ENCODE peak calls at places on chromosome 16, in nine cellular contexts. One of them, this sample, is unnamed.

GRCh38 chr16:3112058-3112880 is at the start of gene ZNF205:
- DNase-seq in uterus: peak
- DNase-seq in upper lobe of right lung: peak
- DNase-seq in NCI-H748 treated with DMSO at 0.1 percent for 48 hours: peak
- DNase-seq in adipocyte: peak
- DNase-seq in AG10803: peak
- DNase-seq in activated CD4-positive, CD25-positive, alpha-beta regulatory T cell: no peak
- DNase-seq in keratinocyte: no peak
- DNase-seq in Right ventricle myocardium superior: peak
- DNase-seq in this sample: peak

GRCh38 chr16:30372725-30373124 is 1.9 kb upstream of the MYL11 start:
- DNase-seq in uterus: no peak
- DNase-seq in upper lobe of right lung: peak
- DNase-seq in NCI-H748 treated with DMSO at 0.1 percent for 48 hours: no peak
- DNase-seq in adipocyte: no peak
- DNase-seq in AG10803: no peak
- DNase-seq in activated CD4-positive, CD25-positive, alpha-beta regulatory T cell: no peak
- DNase-seq in keratinocyte: no peak
- DNase-seq in Right ventricle myocardium superior: no peak
- DNase-seq in this sample: no peak

GRCh38 chr16:57284206-57284951 is at the start of gene PLLP:
- DNase-seq in uterus: no peak
- DNase-seq in upper lobe of right lung: peak
- DNase-seq in NCI-H748 treated with DMSO at 0.1 percent for 48 hours: peak
- DNase-seq in adipocyte: peak
- DNase-seq in AG10803: no peak
- DNase-seq in activated CD4-positive, CD25-positive, alpha-beta regulatory T cell: no peak
- DNase-seq in keratinocyte: no peak
- DNase-seq in Right ventricle myocardium superior: no peak
- DNase-seq in this sample: peak

GRCh38 chr16:75304521-75305363 is 53.3 kb upstream of the BCAR1 start:
- DNase-seq in uterus: no peak
- DNase-seq in upper lobe of right lung: no peak
- DNase-seq in NCI-H748 treated with DMSO at 0.1 percent for 48 hours: no peak
- DNase-seq in adipocyte: peak
- DNase-seq in AG10803: peak
- DNase-seq in activated CD4-positive, CD25-positive, alpha-beta regulatory T cell: no peak
- DNase-seq in keratinocyte: peak
- DNase-seq in Right ventricle myocardium superior: peak
- DNase-seq in this sample: no peak

GRCh38 chr16:1527836-1528811 is 5.3 kb upstream of the TMEM204 start:
- DNase-seq in uterus: no peak
- DNase-seq in upper lobe of right lung: no peak
- DNase-seq in NCI-H748 treated with DMSO at 0.1 percent for 48 hours: no peak
- DNase-seq in adipocyte: no peak
- DNase-seq in AG10803: peak
- DNase-seq in activated CD4-positive, CD25-positive, alpha-beta regulatory T cell: no peak
- DNase-seq in keratinocyte: no peak
- DNase-seq in Right ventricle myocardium superior: peak
- DNase-seq in this sample: no peak

GRCh38 chr16:2250652-2251280 is 621 bp downstream of the ECI1 start:
- DNase-seq in uterus: no peak
- DNase-seq in upper lobe of right lung: no peak
- DNase-seq in NCI-H748 treated with DMSO at 0.1 percent for 48 hours: no peak
- DNase-seq in adipocyte: peak
- DNase-seq in AG10803: peak
- DNase-seq in activated CD4-positive, CD25-positive, alpha-beta regulatory T cell: no peak
- DNase-seq in keratinocyte: no peak
- DNase-seq in Right ventricle myocardium superior: no peak
- DNase-seq in this sample: no peak

GRCh38 chr16:63361032-63361624 is 1324.9 kb upstream of the CDH8 start:
- DNase-seq in uterus: no peak
- DNase-seq in upper lobe of right lung: no peak
- DNase-seq in NCI-H748 treated with DMSO at 0.1 percent for 48 hours: peak
- DNase-seq in adipocyte: peak
- DNase-seq in AG10803: peak
- DNase-seq in activated CD4-positive, CD25-positive, alpha-beta regulatory T cell: no peak
- DNase-seq in keratinocyte: peak
- DNase-seq in Right ventricle myocardium superior: no peak
- DNase-seq in this sample: no peak

GRCh38 chr16:11076259-11077018 is 132.1 kb downstream of the CLEC16A start:
- DNase-seq in uterus: no peak
- DNase-seq in upper lobe of right lung: no peak
- DNase-seq in NCI-H748 treated with DMSO at 0.1 percent for 48 hours: no peak
- DNase-seq in adipocyte: no peak
- DNase-seq in AG10803: no peak
- DNase-seq in activated CD4-positive, CD25-positive, alpha-beta regulatory T cell: peak
- DNase-seq in keratinocyte: no peak
- DNase-seq in Right ventricle myocardium superior: no peak
- DNase-seq in this sample: no peak

GRCh38 chr16:4182581-4183257 is 59.2 kb downstream of the SRL start:
- DNase-seq in uterus: no peak
- DNase-seq in upper lobe of right lung: no peak
- DNase-seq in NCI-H748 treated with DMSO at 0.1 percent for 48 hours: no peak
- DNase-seq in adipocyte: no peak
- DNase-seq in AG10803: no peak
- DNase-seq in activated CD4-positive, CD25-positive, alpha-beta regulatory T cell: no peak
- DNase-seq in keratinocyte: no peak
- DNase-seq in Right ventricle myocardium superior: no peak
- DNase-seq in this sample: no peak

GRCh38 chr16:11547517-11547916 is 39.2 kb downstream of the LITAF start:
- DNase-seq in uterus: no peak
- DNase-seq in upper lobe of right lung: no peak
- DNase-seq in NCI-H748 treated with DMSO at 0.1 percent for 48 hours: no peak
- DNase-seq in adipocyte: no peak
- DNase-seq in AG10803: no peak
- DNase-seq in activated CD4-positive, CD25-positive, alpha-beta regulatory T cell: no peak
- DNase-seq in keratinocyte: no peak
- DNase-seq in Right ventricle myocardium superior: no peak
- DNase-seq in this sample: no peak

GRCh38 chr16:89200850-89201466 is 621 bp upstream of the SLC22A31 start:
- DNase-seq in uterus: no peak
- DNase-seq in upper lobe of right lung: peak
- DNase-seq in NCI-H748 treated with DMSO at 0.1 percent for 48 hours: no peak
- DNase-seq in adipocyte: no peak
- DNase-seq in AG10803: no peak
- DNase-seq in activated CD4-positive, CD25-positive, alpha-beta regulatory T cell: no peak
- DNase-seq in keratinocyte: no peak
- DNase-seq in Right ventricle myocardium superior: peak
- DNase-seq in this sample: no peak

GRCh38 chr16:2278956-2279800 is 11.3 kb upstream of the RNPS1 start:
- DNase-seq in uterus: no peak
- DNase-seq in upper lobe of right lung: no peak
- DNase-seq in NCI-H748 treated with DMSO at 0.1 percent for 48 hours: no peak
- DNase-seq in adipocyte: no peak
- DNase-seq in AG10803: no peak
- DNase-seq in activated CD4-positive, CD25-positive, alpha-beta regulatory T cell: no peak
- DNase-seq in keratinocyte: no peak
- DNase-seq in Right ventricle myocardium superior: no peak
- DNase-seq in this sample: no peak

GRCh38 chr16:80656731-80657150 is 115.9 kb downstream of the DYNLRB2 start:
- DNase-seq in uterus: no peak
- DNase-seq in upper lobe of right lung: no peak
- DNase-seq in NCI-H748 treated with DMSO at 0.1 percent for 48 hours: no peak
- DNase-seq in adipocyte: no peak
- DNase-seq in AG10803: peak
- DNase-seq in activated CD4-positive, CD25-positive, alpha-beta regulatory T cell: no peak
- DNase-seq in keratinocyte: no peak
- DNase-seq in Right ventricle myocardium superior: no peak
- DNase-seq in this sample: no peak

GRCh38 chr16:64638804-64639203 is 483.1 kb downstream of the CDH11 start:
- DNase-seq in uterus: no peak
- DNase-seq in upper lobe of right lung: no peak
- DNase-seq in NCI-H748 treated with DMSO at 0.1 percent for 48 hours: no peak
- DNase-seq in adipocyte: no peak
- DNase-seq in AG10803: no peak
- DNase-seq in activated CD4-positive, CD25-positive, alpha-beta regulatory T cell: no peak
- DNase-seq in keratinocyte: no peak
- DNase-seq in Right ventricle myocardium superior: no peak
- DNase-seq in this sample: no peak

GRCh38 chr16:55575621-55576020 is 9.1 kb downstream of the CAPNS2 start:
- DNase-seq in uterus: no peak
- DNase-seq in upper lobe of right lung: no peak
- DNase-seq in NCI-H748 treated with DMSO at 0.1 percent for 48 hours: no peak
- DNase-seq in adipocyte: no peak
- DNase-seq in AG10803: no peak
- DNase-seq in activated CD4-positive, CD25-positive, alpha-beta regulatory T cell: no peak
- DNase-seq in keratinocyte: no peak
- DNase-seq in Right ventricle myocardium superior: no peak
- DNase-seq in this sample: no peak

GRCh38 chr16:11992008-11992584 is 15.6 kb downstream of the SNX29 start:
- DNase-seq in uterus: no peak
- DNase-seq in upper lobe of right lung: no peak
- DNase-seq in NCI-H748 treated with DMSO at 0.1 percent for 48 hours: no peak
- DNase-seq in adipocyte: peak
- DNase-seq in AG10803: no peak
- DNase-seq in activated CD4-positive, CD25-positive, alpha-beta regulatory T cell: no peak
- DNase-seq in keratinocyte: no peak
- DNase-seq in Right ventricle myocardium superior: no peak
- DNase-seq in this sample: no peak

GRCh38 chr16:21646721-21647561 is 5.5 kb downstream of the IGSF6 start:
- DNase-seq in uterus: no peak
- DNase-seq in upper lobe of right lung: no peak
- DNase-seq in NCI-H748 treated with DMSO at 0.1 percent for 48 hours: no peak
- DNase-seq in adipocyte: no peak
- DNase-seq in AG10803: no peak
- DNase-seq in activated CD4-positive, CD25-positive, alpha-beta regulatory T cell: peak
- DNase-seq in keratinocyte: no peak
- DNase-seq in Right ventricle myocardium superior: no peak
- DNase-seq in this sample: no peak

GRCh38 chr16:49698931-49699715 is 156.8 kb downstream of the ZNF423 start:
- DNase-seq in uterus: peak
- DNase-seq in upper lobe of right lung: no peak
- DNase-seq in NCI-H748 treated with DMSO at 0.1 percent for 48 hours: peak
- DNase-seq in adipocyte: no peak
- DNase-seq in AG10803: no peak
- DNase-seq in activated CD4-positive, CD25-positive, alpha-beta regulatory T cell: no peak
- DNase-seq in keratinocyte: no peak
- DNase-seq in Right ventricle myocardium superior: peak
- DNase-seq in this sample: peak

GRCh38 chr16:11258553-11259287 is 2.7 kb upstream of the SOCS1 start:
- DNase-seq in uterus: peak
- DNase-seq in upper lobe of right lung: no peak
- DNase-seq in NCI-H748 treated with DMSO at 0.1 percent for 48 hours: no peak
- DNase-seq in adipocyte: peak
- DNase-seq in AG10803: peak
- DNase-seq in activated CD4-positive, CD25-positive, alpha-beta regulatory T cell: no peak
- DNase-seq in keratinocyte: no peak
- DNase-seq in Right ventricle myocardium superior: peak
- DNase-seq in this sample: no peak

GRCh38 chr16:84136331-84137125 is 8.4 kb downstream of the HSDL1 start:
- DNase-seq in uterus: no peak
- DNase-seq in upper lobe of right lung: no peak
- DNase-seq in NCI-H748 treated with DMSO at 0.1 percent for 48 hours: no peak
- DNase-seq in adipocyte: no peak
- DNase-seq in AG10803: no peak
- DNase-seq in activated CD4-positive, CD25-positive, alpha-beta regulatory T cell: no peak
- DNase-seq in keratinocyte: no peak
- DNase-seq in Right ventricle myocardium superior: no peak
- DNase-seq in this sample: no peak

GRCh38 chr16:72819345-72819744 is 228.6 kb downstream of the ZFHX3 start:
- DNase-seq in uterus: no peak
- DNase-seq in upper lobe of right lung: no peak
- DNase-seq in NCI-H748 treated with DMSO at 0.1 percent for 48 hours: no peak
- DNase-seq in adipocyte: peak
- DNase-seq in AG10803: peak
- DNase-seq in activated CD4-positive, CD25-positive, alpha-beta regulatory T cell: no peak
- DNase-seq in keratinocyte: no peak
- DNase-seq in Right ventricle myocardium superior: no peak
- DNase-seq in this sample: no peak

GRCh38 chr16:86634290-86634689 is 55.9 kb downstream of the FOXL1 start:
- DNase-seq in uterus: no peak
- DNase-seq in upper lobe of right lung: no peak
- DNase-seq in NCI-H748 treated with DMSO at 0.1 percent for 48 hours: no peak
- DNase-seq in adipocyte: peak
- DNase-seq in AG10803: no peak
- DNase-seq in activated CD4-positive, CD25-positive, alpha-beta regulatory T cell: no peak
- DNase-seq in keratinocyte: no peak
- DNase-seq in Right ventricle myocardium superior: no peak
- DNase-seq in this sample: no peak

GRCh38 chr16:71573387-71574094 is 3.4 kb downstream of the TAT start:
- DNase-seq in uterus: no peak
- DNase-seq in upper lobe of right lung: no peak
- DNase-seq in NCI-H748 treated with DMSO at 0.1 percent for 48 hours: no peak
- DNase-seq in adipocyte: no peak
- DNase-seq in AG10803: no peak
- DNase-seq in activated CD4-positive, CD25-positive, alpha-beta regulatory T cell: no peak
- DNase-seq in keratinocyte: no peak
- DNase-seq in Right ventricle myocardium superior: no peak
- DNase-seq in this sample: no peak

GRCh38 chr16:20918486-20919239 is 18.1 kb downstream of the LYRM1 start:
- DNase-seq in uterus: peak
- DNase-seq in upper lobe of right lung: peak
- DNase-seq in NCI-H748 treated with DMSO at 0.1 percent for 48 hours: no peak
- DNase-seq in adipocyte: peak
- DNase-seq in AG10803: peak
- DNase-seq in activated CD4-positive, CD25-positive, alpha-beta regulatory T cell: no peak
- DNase-seq in keratinocyte: no peak
- DNase-seq in Right ventricle myocardium superior: peak
- DNase-seq in this sample: no peak

GRCh38 chr16:80033783-80034468 is 433.4 kb upstream of the MAF start:
- DNase-seq in uterus: no peak
- DNase-seq in upper lobe of right lung: no peak
- DNase-seq in NCI-H748 treated with DMSO at 0.1 percent for 48 hours: no peak
- DNase-seq in adipocyte: no peak
- DNase-seq in AG10803: no peak
- DNase-seq in activated CD4-positive, CD25-positive, alpha-beta regulatory T cell: no peak
- DNase-seq in keratinocyte: no peak
- DNase-seq in Right ventricle myocardium superior: no peak
- DNase-seq in this sample: no peak